ENCODE peak calls at places on chromosomes 6 and 20, in seven cellular contexts. B is uterus; U is naive thymus-derived CD4-positive, alpha-beta T cell; T is aorta; D is mesendoderm; E is heart left ventricle; C is sigmoid colon. K is an unnamed sample.

GRCh38 chr6:27478141-27478705 is 5.3 kb upstream of the ZNF184 start:
- DNase-seq in U (no peak), D (no peak), B (peak), E (no peak), C (no peak), T (no peak), K (peak)

GRCh38 chr20:2986466-2986865 is 57.0 kb upstream of the GNRH2 start:
- DNase-seq in B (no peak), C (no peak), T (no peak), D (no peak), E (no peak), U (no peak), K (peak)

GRCh38 chr20:33131949-33132822 is 35.8 kb upstream of the BPIFA2 start:
- DNase-seq in C (no peak), T (no peak), B (no peak), D (peak), U (no peak), E (no peak), K (no peak)

GRCh38 chr6:43766964-43767461 is 3.0 kb upstream of the VEGFA start:
- DNase-seq in B (no peak), C (peak), T (peak), D (no peak), U (no peak), E (no peak), K (no peak)

GRCh38 chr6:53361549-53362031 is 12.8 kb upstream of the ELOVL5 start:
- DNase-seq in E (peak), T (no peak), B (no peak), D (peak), C (no peak), U (peak), K (no peak)

GRCh38 chr20:46709459-46710148 is at the start of gene SLC2A10:
- DNase-seq in B (peak), U (no peak), E (peak), D (peak), C (peak), T (peak), K (no peak)

GRCh38 chr20:63128367-63128766 is 87.6 kb downstream of the YTHDF1 start:
- DNase-seq in U (no peak), D (no peak), E (peak), C (peak), B (no peak), T (peak), K (no peak)

GRCh38 chr20:36624068-36624813 is 18.7 kb downstream of the RAB5IF start:
- DNase-seq in D (peak), T (no peak), E (no peak), C (no peak), B (no peak), U (no peak), K (no peak)

GRCh38 chr6:138266095-138266494 is 47.8 kb upstream of the PBOV1 start:
- DNase-seq in C (no peak), T (no peak), U (no peak), D (no peak), E (no peak), B (no peak), K (no peak)

GRCh38 chr6:114171473-114171872 is 171.3 kb downstream of the HS3ST5 start:
- DNase-seq in U (no peak), D (no peak), T (no peak), C (no peak), E (no peak), B (no peak), K (no peak)

GRCh38 chr6:161233986-161234620 is 39.8 kb downstream of the AGPAT4 start:
- DNase-seq in D (peak), U (no peak), E (peak), T (peak), B (peak), C (peak), K (peak)

GRCh38 chr6:43942011-43942442 is 172.0 kb downstream of the VEGFA start:
- DNase-seq in B (no peak), T (peak), U (no peak), D (peak), C (peak), E (no peak), K (peak)

GRCh38 chr20:6173481-6173880 is 50.7 kb upstream of the FERMT1 start:
- DNase-seq in E (no peak), D (no peak), U (no peak), T (no peak), C (no peak), B (no peak), K (no peak)

GRCh38 chr20:39702716-39703349 is 740.7 kb downstream of the DHX35 start:
- DNase-seq in U (no peak), T (no peak), E (no peak), C (no peak), D (no peak), B (no peak), K (no peak)

GRCh38 chr6:10465633-10466499 is 51.0 kb upstream of the TFAP2A start:
- DNase-seq in E (no peak), C (no peak), D (peak), T (no peak), B (no peak), U (no peak), K (peak)

GRCh38 chr20:34997171-34997570 is 41.5 kb downstream of the MYH7B start:
- DNase-seq in U (no peak), T (no peak), B (peak), D (no peak), E (no peak), C (no peak), K (no peak)

GRCh38 chr20:54340667-54341081 is 132.8 kb downstream of the PFDN4 start:
- DNase-seq in C (no peak), B (no peak), D (no peak), E (no peak), U (no peak), T (no peak), K (no peak)
- H3K27ac ChIP-seq in C (no peak), B (no peak), D (no peak), E (peak), U (no peak), T (no peak), K (no peak)

GRCh38 chr20:4664691-4665360 is 56.9 kb upstream of the PRND start:
- DNase-seq in T (no peak), B (no peak), C (no peak), E (no peak), D (no peak), U (no peak), K (no peak)
- H3K27ac ChIP-seq in T (no peak), B (no peak), C (peak), E (peak), D (no peak), U (no peak), K (no peak)

DNA sequence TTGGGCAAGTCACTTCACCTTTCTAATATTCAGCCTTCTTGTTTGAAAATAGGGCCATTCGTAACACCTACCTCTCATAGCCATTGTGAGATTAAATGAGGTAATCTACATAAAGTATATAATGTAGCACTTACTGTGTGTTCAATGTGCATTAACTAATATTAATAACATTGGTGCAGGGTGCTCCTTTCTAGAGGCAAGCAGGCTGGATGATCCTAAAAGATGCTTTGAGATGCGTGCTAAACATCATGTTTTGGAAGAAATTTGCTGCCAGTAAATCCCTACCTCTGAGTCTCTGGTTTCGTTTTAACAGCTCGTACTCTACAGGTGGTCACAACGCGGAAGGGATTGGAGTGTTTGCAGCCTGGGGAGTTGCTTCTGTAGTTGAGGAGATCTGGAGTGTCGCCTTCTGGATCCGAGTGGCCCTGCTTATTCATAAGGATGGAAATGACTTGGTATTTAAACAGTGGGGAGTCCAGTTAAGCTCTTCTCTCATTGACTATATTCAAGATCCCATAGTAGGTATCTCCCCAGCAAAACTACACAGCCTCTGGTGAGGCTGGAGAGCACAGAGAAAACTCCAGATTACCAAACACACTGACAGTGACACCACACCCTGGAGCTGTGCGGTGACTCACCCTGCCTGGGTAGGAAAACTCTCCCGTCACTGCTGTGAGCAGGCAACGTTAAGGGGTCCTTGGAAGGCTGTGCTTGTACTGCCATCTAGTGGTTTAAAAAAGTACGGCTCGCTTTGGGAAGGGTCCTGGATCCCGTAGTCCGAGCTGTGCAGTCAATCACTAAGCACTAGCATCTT is 107.9 kb downstream of the MAP3K7 start:
- DNase-seq in C (peak), D (peak), U (peak), E (peak), T (peak), B (peak), K (peak)
- H3K27ac ChIP-seq in C (no peak), D (no peak), U (no peak), E (no peak), T (no peak), B (peak), K (no peak)

GRCh38 chr6:40852667-40853383 is 186.2 kb downstream of the UNC5CL start:
- DNase-seq in D (peak), E (no peak), C (no peak), B (no peak), U (no peak), T (no peak), K (peak)

GRCh38 chr6:40845588-40845987 is 193.4 kb downstream of the UNC5CL start:
- DNase-seq in T (no peak), C (no peak), B (peak), D (peak), U (no peak), E (peak), K (peak)

GRCh38 chr6:40848038-40848437 is 191.0 kb downstream of the UNC5CL start:
- DNase-seq in T (no peak), C (no peak), U (no peak), E (no peak), D (no peak), B (no peak), K (no peak)

GRCh38 chr6:40844241-40844640 is 194.8 kb downstream of the UNC5CL start:
- DNase-seq in C (no peak), U (no peak), T (no peak), E (no peak), B (no peak), D (no peak), K (peak)

GRCh38 chr6:40848868-40849524 is 190.0 kb downstream of the UNC5CL start:
- DNase-seq in D (no peak), C (no peak), E (no peak), B (no peak), U (no peak), T (no peak), K (no peak)
- H3K27ac ChIP-seq in D (no peak), C (no peak), E (no peak), B (no peak), U (no peak), T (no peak), K (no peak)

DNA sequence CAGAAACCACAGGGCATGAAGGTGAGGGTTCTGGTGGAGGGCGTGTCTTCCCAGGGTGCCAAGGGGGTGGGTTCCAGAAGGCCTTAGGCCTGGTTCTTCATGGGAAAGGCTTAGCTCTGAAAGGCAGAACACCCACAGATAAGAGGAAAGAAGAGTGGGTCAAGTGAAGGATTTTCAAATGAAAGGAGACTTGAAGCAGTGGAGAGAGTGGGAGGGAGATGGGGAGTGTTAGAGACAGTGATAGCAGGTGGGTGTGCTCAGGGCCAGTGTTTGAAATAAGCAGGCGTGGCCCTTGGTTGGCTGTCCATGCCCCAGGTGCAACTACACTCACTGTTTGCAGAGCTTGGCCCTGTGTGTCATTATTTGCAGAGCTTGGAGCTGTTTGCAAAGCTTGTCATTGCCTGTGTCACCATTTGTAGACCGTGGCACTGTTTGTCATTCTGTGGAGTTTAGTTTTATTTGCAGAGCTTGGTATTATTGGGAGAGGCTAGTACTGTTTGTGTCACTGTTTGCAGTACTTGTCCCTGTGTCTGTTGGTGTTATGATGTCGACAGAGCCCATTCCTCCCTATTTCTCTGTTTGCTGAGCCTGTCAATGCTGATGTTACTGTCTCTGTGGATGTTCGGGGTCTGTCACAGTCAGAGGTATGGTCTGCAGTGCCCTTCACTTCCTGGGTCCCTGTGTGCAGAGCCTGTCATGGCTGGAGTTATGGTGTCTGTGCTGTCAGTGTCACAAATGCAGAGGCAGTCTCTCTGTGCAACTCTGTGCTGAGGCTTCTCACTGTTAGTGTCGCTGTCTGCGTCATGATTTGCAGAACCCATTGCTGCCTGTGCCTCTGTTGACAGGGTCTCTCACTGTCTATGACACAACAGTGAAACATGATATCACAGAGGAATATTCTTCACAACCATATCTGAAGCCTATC is 127.7 kb upstream of the LRFN2 start:
- DNase-seq in T (no peak), C (no peak), B (no peak), D (no peak), E (no peak), U (no peak), K (no peak)
- H3K27ac ChIP-seq in T (no peak), C (no peak), B (no peak), D (no peak), E (no peak), U (no peak), K (no peak)

GRCh38 chr20:61559706-61560315 is 307.8 kb downstream of the CDH4 start:
- DNase-seq in D (peak), C (no peak), B (no peak), T (no peak), E (no peak), U (no peak), K (no peak)

GRCh38 chr20:61558726-61559125 is 306.7 kb downstream of the CDH4 start:
- DNase-seq in C (no peak), B (no peak), U (no peak), D (peak), E (no peak), T (no peak), K (no peak)

GRCh38 chr20:61554617-61555016 is 302.6 kb downstream of the CDH4 start:
- DNase-seq in D (no peak), T (no peak), B (no peak), C (no peak), E (no peak), U (no peak), K (no peak)

GRCh38 chr20:61557603-61558002 is 305.5 kb downstream of the CDH4 start:
- DNase-seq in E (no peak), C (no peak), B (no peak), U (no peak), D (no peak), T (no peak), K (no peak)

GRCh38 chr20:61556116-61556515 is 304.1 kb downstream of the CDH4 start:
- DNase-seq in B (no peak), C (no peak), E (no peak), D (no peak), T (no peak), U (no peak), K (peak)
- H3K27ac ChIP-seq in B (no peak), C (no peak), E (no peak), D (no peak), T (no peak), U (no peak), K (no peak)